ENCODE peak calls at places on chromosomes 7 and 10, in seven cellular contexts. A is natural killer cell, G is fibroblast of pulmonary artery, T is Caki2, S is KG1, C is NCI-H1105, K is iris pigment epithelial cell. B is an unnamed sample.

GRCh38 chr10:66215921-66216320 is 709.9 kb upstream of the LRRTM3 start:
- DNase-seq in C (no peak), A (no peak), K (no peak), G (no peak), T (no peak), S (no peak), B (no peak)

GRCh38 chr7:95470452-95470851 is 15.3 kb upstream of the ASB4 start:
- DNase-seq in T (no peak), G (peak), A (no peak), K (peak), S (no peak), C (peak), B (no peak)

GRCh38 chr7:108818742-108819141 is 249.1 kb downstream of the DNAJB9 start:
- DNase-seq in S (no peak), C (no peak), A (no peak), G (no peak), K (no peak), T (no peak), B (no peak)

GRCh38 chr7:2882111-2882510 is 38.0 kb upstream of the GNA12 start:
- DNase-seq in A (no peak), K (no peak), G (no peak), C (no peak), T (no peak), S (no peak), B (no peak)

GRCh38 chr7:86248977-86249376 is 394.7 kb upstream of the GRM3 start:
- DNase-seq in G (no peak), S (no peak), K (no peak), A (no peak), C (no peak), T (no peak), B (no peak)

GRCh38 chr10:31701546-31701945 is 227.1 kb downstream of the ARHGAP12 start:
- DNase-seq in K (no peak), S (no peak), C (no peak), A (no peak), G (peak), T (no peak), B (no peak)

GRCh38 chr10:109456566-109457361 is 466.5 kb downstream of the XPNPEP1 start:
- DNase-seq in C (no peak), G (no peak), S (no peak), A (no peak), T (no peak), K (no peak), B (no peak)

GRCh38 chr7:2374830-2375728 is 20.5 kb downstream of the EIF3B start:
- DNase-seq in K (no peak), C (no peak), S (no peak), T (no peak), G (no peak), A (no peak), B (no peak)

GRCh38 chr10:58475322-58476277 is 37.1 kb upstream of the BICC1 start:
- DNase-seq in S (no peak), T (peak), A (no peak), G (peak), C (no peak), K (peak), B (no peak)